ENCODE peak calls at places on chromosomes 13 and 19, in four cellular contexts. J is neuronal stem cell; W is CD8-positive, alpha-beta T cell; U is neural progenitor cell. Z is an unnamed sample. For H3K27me3, the result is how much of the 10 kb centered on the place peaks cover.

GRCh38 chr19:33368074-33368864 is 5.2 kb upstream of the CEBPG start:
- DNase-seq in J (no peak), W (no peak), U (no peak), Z (no peak)

GRCh38 chr19:4740092-4740491 is 16.4 kb upstream of the DPP9 start:
- DNase-seq in J (no peak), W (no peak), U (no peak), Z (no peak)

GRCh38 chr19:38971672-38972071 is 3.9 kb downstream of the FBXO17 start:
- DNase-seq in J (no peak), W (no peak), U (no peak), Z (no peak)

GRCh38 chr19:44686896-44687295 is 12.1 kb upstream of the CEACAM16 start:
- DNase-seq in J (no peak), W (no peak), U (no peak), Z (no peak)

GRCh38 chr13:104098421-104098820 is 1032.2 kb upstream of the SLC10A2 start:
- DNase-seq in J (no peak), W (no peak), U (no peak), Z (no peak)

GRCh38 chr19:19305696-19306095 is 14.6 kb downstream of the SUGP1 start:
- DNase-seq in J (no peak), W (no peak), U (no peak), Z (no peak)

GRCh38 chr19:33520048-33520643 is 1.4 kb downstream of the PEPD start:
- DNase-seq in J (no peak), W (no peak), U (no peak), Z (no peak)

GRCh38 chr19:17539288-17540117 is 15.9 kb upstream of the COLGALT1 start:
- DNase-seq in J (peak), W (peak), U (peak), Z (peak)

DNA sequence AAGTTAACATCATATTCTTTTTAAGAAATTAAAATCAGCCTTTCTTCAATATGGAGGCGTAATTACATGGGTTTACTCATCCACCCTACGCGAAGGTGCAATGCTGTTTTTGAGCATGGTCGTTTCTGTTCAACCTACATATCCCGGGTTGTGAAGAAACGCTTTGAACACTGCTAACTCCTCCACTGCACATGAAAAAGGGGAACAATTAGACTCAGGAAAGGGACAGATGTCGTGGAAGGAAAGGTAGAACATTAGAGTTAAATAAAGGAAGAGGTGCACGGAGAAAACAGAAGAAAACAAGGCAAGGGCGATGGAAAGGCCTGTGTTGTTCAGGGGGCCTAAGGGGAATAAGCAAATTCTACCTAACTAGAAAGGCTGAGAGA is 4.1 kb downstream of the ZIC5 start:
- DNase-seq in J (no peak), W (no peak), U (peak), Z (no peak)
- H3K4me3 ChIP-seq in J (peak), W (no peak), U (peak), Z (peak)

GRCh38 chr19:28887920-28888618 is 324.9 kb downstream of the UQCRFS1 start:
- DNase-seq in J (peak), W (no peak), U (peak), Z (no peak)
- H3K27me3 ChIP-seq in J (under half), W (under half), U (under half), Z (under half)

GRCh38 chr19:5838437-5839311 is 828 bp downstream of the FUT6 start:
- DNase-seq in J (no peak), W (no peak), U (no peak), Z (no peak)
- H3K4me3 ChIP-seq in J (no peak), W (no peak), U (no peak), Z (no peak)

GRCh38 chr19:49421039-49421877 is 2.0 kb downstream of the PTH2 start:
- DNase-seq in J (peak), W (peak), U (peak), Z (peak)

GRCh38 chr19:49421878-49422202 is 1.4 kb downstream of the PTH2 start:
- DNase-seq in J (no peak), W (no peak), U (no peak), Z (no peak)

GRCh38 chr19:49419173-49419572 is 4.1 kb downstream of the PTH2 start:
- DNase-seq in J (no peak), W (no peak), U (no peak), Z (no peak)

GRCh38 chr19:49422407-49423277 is 599 bp downstream of the PTH2 start:
- DNase-seq in J (peak), W (peak), U (peak), Z (no peak)

DNA sequence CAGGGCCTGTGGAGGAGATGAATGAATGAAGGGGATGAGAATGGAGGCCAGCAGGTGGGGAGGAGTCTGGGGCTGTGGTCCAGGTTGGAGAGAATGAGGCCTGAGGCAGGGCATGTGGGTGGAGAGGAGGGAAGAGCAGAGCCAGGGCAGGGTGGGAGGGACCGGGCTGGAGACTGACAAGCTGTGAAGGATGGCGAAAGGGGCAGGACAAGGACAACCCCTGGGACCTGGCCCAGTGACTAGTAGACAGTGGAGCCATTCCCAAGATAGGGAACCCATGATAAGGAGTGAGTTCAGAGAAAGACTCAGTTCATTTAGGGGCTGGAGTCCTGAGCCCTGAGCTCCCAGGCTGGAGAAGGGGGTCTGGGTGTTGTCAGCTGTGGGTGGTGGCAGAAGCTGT is 3.0 kb downstream of the PTH2 start:
- DNase-seq in J (no peak), W (no peak), U (no peak), Z (no peak)
- H3K27me3 ChIP-seq in J (under half), W (under half), U (half or more), Z (half or more)

DNA sequence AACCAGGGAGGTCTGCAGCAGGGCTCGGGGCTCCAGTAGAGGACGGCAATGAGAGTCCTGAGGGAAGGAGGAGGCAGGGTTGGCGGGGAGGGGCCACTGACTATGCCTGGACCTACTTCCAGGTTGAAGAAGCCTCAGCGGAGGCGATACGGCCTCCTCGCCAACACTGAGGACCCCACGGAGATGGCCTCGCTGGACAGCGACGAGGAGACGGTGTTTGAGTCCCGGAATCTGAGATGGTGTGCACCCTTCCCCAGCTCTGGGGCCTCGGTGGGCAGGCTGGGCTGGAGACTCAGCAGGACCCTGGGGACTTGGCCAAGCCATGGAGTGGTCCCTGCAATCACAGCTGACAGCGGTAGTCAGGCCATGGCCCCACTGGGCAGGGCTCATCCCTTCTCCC is 1.7 kb downstream of the FAM174C start:
- DNase-seq in J (no peak), W (no peak), U (no peak), Z (no peak)
- H3K4me3 ChIP-seq in J (no peak), W (no peak), U (no peak), Z (no peak)